ENCODE peak calls at places on chromosomes 13 and 19, in eight cellular contexts. P, Y, X, J, B, U, L and H are unnamed samples.

GRCh38 chr13:44420376-44421220 is 47.0 kb downstream of the SERP2 start:
- DNase-seq in P (no peak), Y (no peak), X (no peak), J (no peak), B (peak; percentile 49), U (no peak), L (no peak), H (no peak)

GRCh38 chr19:7522923-7523667 is 671 bp downstream of the MCOLN1 start:
- DNase-seq in P (no peak), Y (no peak), X (peak; percentile 17), J (no peak), B (no peak), U (no peak), L (no peak), H (no peak)

GRCh38 chr13:74115138-74115537 is 19.1 kb downstream of the KLF12 start:
- DNase-seq in P (no peak), Y (no peak), X (no peak), J (no peak), B (no peak), U (no peak), L (no peak), H (no peak)

GRCh38 chr19:2273356-2274184 is 8.4 kb downstream of the PEAK3 start:
- DNase-seq in P (peak; percentile 83), Y (peak; percentile 78), X (peak; percentile 64), J (peak; percentile 45), B (peak; percentile 98), U (no peak), L (peak; percentile 92), H (peak; percentile 78)

GRCh38 chr13:37058801-37059135 is 720 bp downstream of the SUPT20H start:
- DNase-seq in P (no peak), Y (peak; percentile 8), X (no peak), J (no peak), B (no peak), U (no peak), L (peak; percentile 40), H (no peak)

GRCh38 chr19:47511128-47511517 is 3.7 kb downstream of the NAPA start:
- DNase-seq in P (peak; percentile 65), Y (no peak), X (no peak), J (peak; percentile 68), B (no peak), U (no peak), L (no peak), H (peak; percentile 65)

GRCh38 chr13:94115054-94115453 is 364.4 kb downstream of the DCT start:
- DNase-seq in P (no peak), Y (no peak), X (no peak), J (no peak), B (no peak), U (no peak), L (no peak), H (no peak)

GRCh38 chr13:26660761-26661160 is 99.8 kb downstream of the GPR12 start:
- DNase-seq in P (no peak), Y (no peak), X (no peak), J (no peak), B (no peak), U (no peak), L (no peak), H (no peak)

GRCh38 chr13:97058896-97059295 is 64.6 kb upstream of the OXGR1 start:
- DNase-seq in P (no peak), Y (no peak), X (no peak), J (no peak), B (no peak), U (no peak), L (no peak), H (no peak)

GRCh38 chr13:91621161-91621560 is 222.7 kb downstream of the GPC5 start:
- DNase-seq in P (no peak), Y (no peak), X (no peak), J (no peak), B (no peak), U (no peak), L (no peak), H (no peak)

GRCh38 chr13:74931698-74932433 is 550.1 kb downstream of the TBC1D4 start:
- DNase-seq in P (no peak), Y (no peak), X (no peak), J (no peak), B (no peak), U (no peak), L (no peak), H (no peak)

GRCh38 chr13:51455532-51455931 is 2.7 kb upstream of the INTS6 start:
- DNase-seq in P (no peak), Y (no peak), X (no peak), J (no peak), B (no peak), U (no peak), L (no peak), H (no peak)

GRCh38 chr13:44331912-44332840 is 41.4 kb upstream of the SERP2 start:
- DNase-seq in P (no peak), Y (no peak), X (no peak), J (no peak), B (no peak), U (no peak), L (no peak), H (no peak)

DNA sequence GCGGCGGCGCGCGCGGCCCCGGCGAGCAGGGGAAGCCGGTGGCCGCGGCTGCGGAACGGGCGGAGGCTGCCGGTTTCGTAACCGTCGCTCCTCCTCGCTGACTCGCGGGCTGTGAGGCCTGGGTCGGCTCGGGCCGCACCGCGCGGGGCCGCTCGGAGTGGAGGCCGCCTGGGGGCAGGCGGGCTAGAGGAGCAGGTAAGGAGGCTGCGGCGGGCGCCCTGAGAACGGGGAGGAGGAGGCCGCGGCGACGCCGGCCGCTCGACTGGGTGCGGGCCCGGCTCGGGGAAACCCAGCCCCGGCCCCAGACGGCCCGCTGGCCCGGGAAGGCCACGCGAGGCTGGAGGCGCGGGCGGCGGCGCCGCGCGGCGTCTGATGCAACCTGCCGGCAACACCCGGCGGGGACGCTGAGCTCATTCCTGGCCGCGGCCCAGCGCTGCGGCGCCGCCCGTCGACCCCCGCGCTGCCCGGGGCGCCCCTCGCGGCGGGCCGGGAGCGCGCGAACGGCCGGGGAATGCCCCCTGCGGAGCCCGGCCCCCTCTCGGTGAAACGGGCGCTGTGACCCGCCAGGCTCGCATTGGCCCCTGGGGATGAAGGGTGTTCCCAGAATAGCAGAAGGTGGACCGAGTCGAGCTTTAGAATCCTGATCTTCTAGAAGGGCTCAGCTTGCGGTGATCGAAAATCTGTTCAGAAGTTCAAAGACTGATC is at the start of gene CEBPG:
- DNase-seq in P (peak; percentile 55), Y (peak; percentile 93), X (no peak), J (no peak), B (peak; percentile 59), U (no peak), L (peak; percentile 68), H (peak; percentile 68)
- TF ChIP-seq EP300 in P (no peak), Y (no peak), X (no peak), J (peak; percentile 72), B (no peak), U (no peak), L (peak; percentile 80), H (no peak)

GRCh38 chr13:30346159-30346788 is 38.9 kb upstream of the KATNAL1 start:
- DNase-seq in P (peak; percentile 59), Y (no peak), X (no peak), J (no peak), B (no peak), U (no peak), L (no peak), H (no peak)
- TF ChIP-seq EP300 in P (no peak), Y (no peak), X (no peak), J (no peak), B (no peak), U (no peak), L (no peak), H (no peak)

DNA sequence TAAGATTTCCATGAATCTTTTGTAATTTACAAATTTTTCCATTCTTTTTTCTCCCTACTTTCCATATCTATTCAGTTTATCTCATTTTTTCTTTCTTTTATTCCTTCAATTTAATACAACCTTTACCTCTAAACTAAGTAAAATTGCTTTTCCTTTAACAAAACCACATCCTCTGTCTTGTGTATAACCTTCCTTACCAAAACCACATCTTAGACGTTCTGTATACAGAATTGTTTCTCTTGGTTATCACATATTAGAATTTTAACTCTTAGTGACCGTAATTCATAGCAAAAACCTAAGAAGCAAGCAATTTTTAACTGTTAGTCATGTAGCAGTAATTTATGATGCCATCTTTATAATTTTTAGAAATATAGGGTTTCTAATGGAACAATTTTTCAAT is 15.0 kb downstream of the PPP5C start:
- DNase-seq in P (no peak), Y (no peak), X (no peak), J (no peak), B (no peak), U (no peak), L (no peak), H (no peak)
- TF ChIP-seq EP300 in P (no peak), Y (no peak), X (no peak), J (no peak), B (no peak), U (no peak), L (no peak), H (no peak)

DNA sequence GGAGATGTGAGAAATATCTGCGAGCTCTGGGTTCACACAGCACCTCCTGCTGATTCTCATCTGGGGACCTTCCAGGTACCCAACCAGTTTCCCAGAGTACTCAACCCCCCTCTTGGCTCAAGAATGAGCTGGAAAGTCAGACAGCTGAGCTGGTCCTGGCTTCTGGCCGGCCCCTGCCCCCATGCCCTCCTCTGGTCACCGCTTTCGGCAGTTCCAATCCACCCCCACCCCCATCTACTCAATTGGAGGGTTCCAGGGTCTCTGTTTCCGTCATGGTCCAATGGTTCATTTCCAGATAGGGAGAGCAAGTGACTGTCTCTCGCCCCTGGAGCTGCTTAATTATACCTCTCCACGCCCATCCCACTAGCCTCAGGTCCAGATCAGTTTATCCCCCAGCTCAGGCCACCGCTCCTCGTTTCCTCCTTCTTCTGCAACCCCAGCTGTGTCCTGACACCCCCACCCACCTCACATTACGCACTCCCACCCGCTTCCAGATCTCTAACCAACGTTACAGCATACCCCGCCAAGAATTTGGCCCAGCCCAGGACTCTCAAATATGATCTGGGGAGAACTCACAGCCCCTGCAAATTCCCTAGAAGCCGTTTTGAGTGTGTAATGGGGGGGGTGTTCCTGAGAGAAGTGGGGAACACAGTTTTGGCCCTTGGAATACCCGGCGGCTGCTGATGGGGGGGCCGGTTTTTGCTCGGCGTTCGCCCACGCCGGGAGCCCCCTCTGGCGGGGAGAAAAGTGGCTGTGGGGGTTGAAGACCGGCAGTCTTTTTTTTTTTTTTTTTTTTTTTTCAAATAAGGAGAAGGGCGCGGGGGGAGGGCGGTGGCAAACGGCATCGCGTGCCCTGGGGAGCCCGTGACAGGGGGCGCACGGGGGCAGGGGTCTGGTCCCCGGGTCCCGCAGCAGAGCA is 1.8 kb upstream of the PDE4A start:
- DNase-seq in P (no peak), Y (no peak), X (no peak), J (no peak), B (peak; percentile 53), U (no peak), L (peak; percentile 77), H (no peak)
- TF ChIP-seq EP300 in P (no peak), Y (no peak), X (no peak), J (no peak), B (no peak), U (no peak), L (no peak), H (no peak)

DNA sequence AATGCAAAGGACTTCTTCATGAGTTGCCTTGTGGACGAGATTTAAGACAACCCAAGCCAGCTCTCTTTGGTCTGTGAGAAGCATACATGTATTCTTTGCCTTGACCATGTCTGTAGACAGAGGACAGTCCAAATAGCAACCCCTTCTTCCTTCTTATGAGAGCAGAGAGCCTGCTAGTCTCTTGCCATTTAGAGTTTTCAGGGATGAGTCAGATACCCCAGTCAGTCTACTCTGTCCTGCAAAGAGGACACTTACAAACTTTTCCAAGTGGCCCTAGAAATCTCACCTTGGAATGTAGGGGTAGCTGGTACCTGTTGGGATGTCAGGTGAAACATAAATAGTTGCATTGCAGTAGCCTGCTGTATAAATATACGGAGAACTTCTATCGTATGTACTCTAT is 36.7 kb downstream of the DNAJC3 start:
- DNase-seq in P (no peak), Y (no peak), X (no peak), J (no peak), B (no peak), U (no peak), L (no peak), H (no peak)
- TF ChIP-seq EP300 in P (no peak), Y (no peak), X (no peak), J (no peak), B (no peak), U (no peak), L (no peak), H (no peak)